ENCODE peak calls at places on chromosomes 5 and 9, in seven cellular contexts. B is stimulated activated CD4-positive, alpha-beta T cell treated with anti-CD3 and anti-CD28 coated beads, Interleukin-15, amount 100 ng/mL, for 48 hours; W is PC-3; O is NCI-H774; U is CD4-positive, CD25-positive, alpha-beta regulatory T cell; Q is mesothelial cell of epicardium; Z is AG04449. E is an unnamed sample.

GRCh38 chr9:33445389-33445881 is 2.0 kb downstream of the AQP3 start:
- DNase-seq in Q (no peak), U (no peak), W (peak), B (no peak), O (no peak), Z (no peak), E (no peak)

GRCh38 chr9:136198605-136199083 is 6.3 kb downstream of the LHX3 start:
- DNase-seq in B (no peak), Z (no peak), U (no peak), O (no peak), Q (no peak), W (no peak), E (no peak)

GRCh38 chr9:37283730-37284235 is 138.7 kb upstream of the GRHPR start:
- DNase-seq in B (no peak), Q (no peak), U (no peak), Z (peak), W (peak), O (no peak), E (no peak)

GRCh38 chr9:89428901-89429890 is 68.7 kb downstream of the SEMA4D start:
- DNase-seq in O (no peak), Q (no peak), B (no peak), U (peak), W (no peak), Z (no peak), E (no peak)

GRCh38 chr5:54637654-54638053 is 120.1 kb downstream of the SNX18 start:
- DNase-seq in B (no peak), Q (no peak), O (no peak), W (no peak), Z (no peak), U (no peak), E (no peak)

GRCh38 chr5:113435571-113435970 is 782 bp upstream of the TSSK1B start:
- DNase-seq in O (no peak), U (no peak), W (no peak), B (no peak), Z (no peak), Q (no peak), E (no peak)

GRCh38 chr9:128829477-128830251 is at the start of gene SPOUT1:
- DNase-seq in U (peak), Q (peak), Z (peak), B (peak), W (peak), O (peak), E (peak)

GRCh38 chr5:104793031-104793430 is 1230.4 kb upstream of the NUDT12 start:
- DNase-seq in Q (no peak), W (peak), O (no peak), B (no peak), U (no peak), Z (no peak), E (no peak)

GRCh38 chr5:95995947-95996489 is 34.4 kb upstream of the ELL2 start:
- DNase-seq in Q (no peak), B (no peak), U (no peak), Z (no peak), W (no peak), O (no peak), E (no peak)

GRCh38 chr5:141664733-141665461 is 13.7 kb upstream of the FCHSD1 start:
- DNase-seq in U (peak), W (peak), O (peak), Z (no peak), B (peak), Q (peak), E (peak)

GRCh38 chr9:131117762-131118145 is 7.6 kb upstream of the NUP214 start:
- DNase-seq in B (no peak), O (no peak), Q (no peak), U (no peak), W (no peak), Z (no peak), E (no peak)

GRCh38 chr5:149127394-149127955 is 13.8 kb upstream of the ABLIM3 start:
- DNase-seq in Q (no peak), U (no peak), Z (no peak), W (peak), O (no peak), B (no peak), E (no peak)

GRCh38 chr5:34957299-34957698 is 27.9 kb downstream of the DNAJC21 start:
- DNase-seq in Z (peak), O (no peak), W (no peak), B (no peak), Q (no peak), U (no peak), E (no peak)

GRCh38 chr5:72374844-72375243 is 54.7 kb downstream of the PTCD2 start:
- DNase-seq in Q (no peak), O (no peak), U (no peak), B (no peak), W (no peak), Z (no peak), E (no peak)

GRCh38 chr9:129703667-129704355 is 38.4 kb downstream of the PRRX2 start:
- DNase-seq in W (no peak), U (no peak), Z (peak), B (no peak), Q (no peak), O (no peak), E (no peak)

GRCh38 chr5:128905225-128906110 is 59.8 kb upstream of the SLC27A6 start:
- DNase-seq in O (peak), W (peak), B (no peak), Q (peak), U (peak), Z (peak), E (peak)

GRCh38 chr9:13145340-13145739 is 134.2 kb downstream of the MPDZ start:
- DNase-seq in Q (no peak), B (no peak), O (no peak), W (no peak), Z (no peak), U (no peak), E (no peak)

GRCh38 chr5:135718151-135718550 is 116.3 kb upstream of the SLC25A48 start:
- DNase-seq in O (no peak), W (peak), B (no peak), Z (no peak), Q (no peak), U (no peak), E (no peak)

GRCh38 chr5:175572922-175573321 is 84.9 kb upstream of the HRH2 start:
- DNase-seq in Z (no peak), Q (no peak), U (no peak), B (no peak), O (no peak), W (no peak), E (no peak)

GRCh38 chr9:4463824-4464223 is 26.4 kb upstream of the SLC1A1 start:
- DNase-seq in O (no peak), Q (no peak), U (no peak), W (no peak), Z (no peak), B (no peak), E (no peak)

GRCh38 chr5:113128082-113128481 is 151.5 kb downstream of the DCP2 start:
- DNase-seq in Z (no peak), W (no peak), B (no peak), U (no peak), O (no peak), Q (no peak), E (no peak)

GRCh38 chr9:93908591-93909241 is 46.4 kb downstream of the BARX1 start:
- DNase-seq in U (peak), B (no peak), Q (no peak), W (no peak), O (peak), Z (no peak), E (no peak)

GRCh38 chr5:157324237-157324636 is 58.3 kb downstream of the CYFIP2 start:
- DNase-seq in Z (no peak), B (no peak), W (no peak), O (no peak), U (no peak), Q (no peak), E (no peak)

GRCh38 chr9:136284951-136285350 is 18.9 kb downstream of the CCDC187 start:
- DNase-seq in O (no peak), Q (no peak), Z (no peak), U (no peak), W (no peak), B (no peak), E (no peak)

GRCh38 chr9:105344283-105344682 is 99.8 kb downstream of the SLC44A1 start:
- DNase-seq in U (no peak), Z (no peak), Q (no peak), W (no peak), B (no peak), O (no peak), E (no peak)

GRCh38 chr5:66596791-66597757 is 881 bp downstream of the MAST4 start:
- DNase-seq in W (no peak), U (no peak), B (no peak), Z (no peak), Q (peak), O (no peak), E (no peak)

GRCh38 chr5:72651779-72652178 is 144.6 kb upstream of the ZNF366 start:
- DNase-seq in W (peak), O (no peak), Q (no peak), Z (no peak), B (no peak), U (no peak), E (no peak)

GRCh38 chr5:41748631-41749030 is 121.6 kb downstream of the OXCT1 start:
- DNase-seq in U (no peak), W (peak), Q (no peak), O (no peak), Z (no peak), B (peak), E (no peak)

GRCh38 chr5:125377151-125377550 is 630.7 kb upstream of the ZNF608 start:
- DNase-seq in Q (no peak), W (no peak), B (no peak), O (no peak), Z (no peak), U (no peak), E (no peak)

GRCh38 chr5:101418735-101419134 is 515.7 kb upstream of the ST8SIA4 start:
- DNase-seq in O (no peak), W (no peak), Q (no peak), U (no peak), B (no peak), Z (no peak), E (no peak)

GRCh38 chr9:72052122-72052521 is 8.3 kb downstream of the C9orf57 start:
- DNase-seq in Q (no peak), B (no peak), U (no peak), W (no peak), O (no peak), Z (no peak), E (no peak)

GRCh38 chr5:40288791-40289475 is 390.8 kb upstream of the PTGER4 start:
- DNase-seq in W (no peak), B (no peak), Q (no peak), Z (no peak), U (no peak), O (no peak), E (no peak)

GRCh38 chr9:37259906-37260305 is 139.5 kb downstream of the ZCCHC7 start:
- DNase-seq in U (no peak), W (no peak), O (no peak), Z (no peak), B (no peak), Q (no peak), E (no peak)

GRCh38 chr5:9932770-9933169 is 302.6 kb upstream of the TAS2R1 start:
- DNase-seq in U (no peak), Q (no peak), O (no peak), Z (peak), W (peak), B (no peak), E (no peak)

GRCh38 chr5:17316973-17317459 is 99.6 kb downstream of the BASP1 start:
- DNase-seq in O (no peak), U (no peak), W (peak), Z (no peak), Q (no peak), B (no peak), E (peak)

GRCh38 chr5:177966009-177966838 is 29.8 kb downstream of the PROP1 start:
- DNase-seq in O (no peak), B (no peak), U (no peak), W (no peak), Q (no peak), Z (no peak), E (no peak)

GRCh38 chr5:139061274-139061673 is 136.9 kb downstream of the SIL1 start:
- DNase-seq in Z (peak), Q (no peak), U (no peak), B (no peak), W (peak), O (no peak), E (no peak)